ENCODE peak calls at places on chromosome 7, in ten cellular contexts. O is cardiac muscle cell; G is fibroblast of lung; T is adipocyte; F is tibial artery; R is Peyer's patch; M is CD4-positive, alpha-beta T cell; S is Karpas-422; E is body of pancreas; C is heart right ventricle. L is an unnamed sample. For H3K9me3, the result is how much of the 10 kb centered on the place peaks cover.

GRCh38 chr7:2663121-2663886 is 24.7 kb upstream of the AMZ1 start:
- DNase-seq in O (no peak), E (no peak), T (no peak), C (no peak), M (no peak), S (no peak), R (no peak), G (peak), F (no peak), L (no peak)

GRCh38 chr7:133355325-133355708 is 102.4 kb downstream of the EXOC4 start:
- DNase-seq in O (no peak), S (no peak), C (no peak), F (no peak), E (no peak), R (no peak), M (no peak), T (peak), G (peak), L (no peak)

GRCh38 chr7:143892527-143893300 is 9.3 kb downstream of the TCAF1 start:
- DNase-seq in R (no peak), O (peak), G (peak), F (no peak), M (no peak), T (no peak), S (peak), E (no peak), C (no peak), L (no peak)

GRCh38 chr7:46759711-46760480 is 822.0 kb downstream of the TNS3 start:
- DNase-seq in F (no peak), T (peak), M (no peak), C (no peak), S (no peak), E (no peak), R (no peak), G (peak), O (no peak), L (no peak)

GRCh38 chr7:23107781-23108180 is 2.2 kb downstream of the KLHL7 start:
- DNase-seq in F (no peak), O (no peak), S (no peak), M (no peak), R (no peak), C (no peak), T (no peak), E (no peak), G (no peak), L (no peak)

GRCh38 chr7:13880789-13881188 is 108.7 kb downstream of the ETV1 start:
- DNase-seq in T (peak), O (no peak), E (no peak), C (no peak), F (no peak), M (no peak), R (no peak), G (peak), S (no peak), L (no peak)

GRCh38 chr7:116770941-116771340 is 91.4 kb upstream of the CAPZA2 start:
- DNase-seq in S (no peak), F (no peak), T (no peak), G (no peak), M (no peak), C (no peak), O (no peak), E (no peak), R (no peak), L (no peak)

GRCh38 chr7:6612819-6613218 is 2.6 kb upstream of the ZNF853 start:
- DNase-seq in C (no peak), E (no peak), T (no peak), M (no peak), F (no peak), G (no peak), S (no peak), O (no peak), R (no peak), L (no peak)

GRCh38 chr7:24894670-24895221 is 85.2 kb downstream of the OSBPL3 start:
- DNase-seq in G (no peak), S (no peak), O (peak), R (no peak), M (no peak), E (peak), F (no peak), T (no peak), C (no peak), L (no peak)

GRCh38 chr7:70728873-70729552 is 402.9 kb upstream of the GALNT17 start:
- DNase-seq in E (no peak), M (no peak), R (peak), T (peak), O (no peak), C (no peak), S (no peak), F (no peak), G (no peak), L (no peak)

GRCh38 chr7:20329389-20330175 is 1.1 kb upstream of the ITGB8 start:
- DNase-seq in M (no peak), E (peak), S (peak), G (peak), F (peak), T (peak), O (peak), R (peak), C (peak), L (no peak)

GRCh38 chr7:22551768-22552513 is 52.0 kb upstream of the STEAP1B start:
- DNase-seq in C (no peak), R (no peak), S (no peak), T (no peak), E (no peak), F (no peak), M (no peak), O (no peak), G (no peak), L (no peak)

GRCh38 chr7:44912775-44913347 is 27.5 kb upstream of the PURB start:
- DNase-seq in S (no peak), G (no peak), O (no peak), E (peak), F (no peak), R (no peak), T (no peak), C (no peak), M (no peak), L (no peak)

GRCh38 chr7:37201003-37201875 is 247.4 kb downstream of the ELMO1 start:
- DNase-seq in S (peak), G (peak), R (peak), E (peak), T (peak), C (peak), M (peak), O (peak), F (peak), L (no peak)

GRCh38 chr7:75866497-75867389 is 12.1 kb upstream of the RHBDD2 start:
- DNase-seq in F (peak), G (peak), C (peak), R (peak), M (peak), E (peak), O (peak), T (peak), S (peak), L (no peak)

GRCh38 chr7:66847879-66848810 is 72.9 kb upstream of the TMEM248 start:
- DNase-seq in M (no peak), T (peak), R (no peak), C (no peak), O (no peak), E (no peak), F (no peak), G (peak), S (peak), L (no peak)

GRCh38 chr7:128458956-128459355 is 3.3 kb downstream of the HILPDA start:
- DNase-seq in R (no peak), C (no peak), O (no peak), M (no peak), E (no peak), S (no peak), F (no peak), T (no peak), G (peak), L (no peak)

GRCh38 chr7:86437951-86438450 is 205.7 kb upstream of the GRM3 start:
- DNase-seq in M (no peak), T (no peak), C (no peak), R (no peak), F (no peak), O (no peak), G (no peak), S (no peak), E (no peak), L (no peak)

GRCh38 chr7:155378580-155378934 is 79.4 kb upstream of the EN2 start:
- DNase-seq in M (no peak), E (no peak), S (no peak), O (no peak), F (no peak), C (no peak), R (no peak), G (no peak), T (no peak), L (no peak)

GRCh38 chr7:131004371-131004770 is 270.4 kb upstream of the KLF14 start:
- DNase-seq in O (no peak), S (no peak), C (no peak), M (no peak), R (no peak), T (no peak), G (no peak), E (no peak), F (no peak), L (no peak)

GRCh38 chr7:48087349-48087748 is 1.7 kb upstream of the UPP1 start:
- DNase-seq in G (peak), R (no peak), T (peak), E (no peak), O (no peak), M (no peak), C (no peak), S (peak), F (no peak), L (no peak)

GRCh38 chr7:131388126-131388525 is 60.5 kb downstream of the MKLN1 start:
- DNase-seq in T (no peak), M (no peak), S (no peak), G (no peak), C (no peak), F (no peak), R (no peak), E (no peak), O (no peak), L (no peak)

GRCh38 chr7:100878013-100878412 is 3.1 kb downstream of the SRRT start:
- DNase-seq in M (no peak), E (no peak), C (no peak), G (no peak), R (no peak), S (no peak), T (no peak), O (no peak), F (no peak), L (no peak)
- H3K9me3 ChIP-seq in M (under half), E (under half), C (under half), G (under half), R (under half), S (under half), T (under half), O (under half), F (under half), L (under half)

GRCh38 chr7:52140848-52141247 is 824.2 kb upstream of the COBL start:
- DNase-seq in M (no peak), C (no peak), G (no peak), R (no peak), S (no peak), F (no peak), T (no peak), O (no peak), E (no peak), L (no peak)

GRCh38 chr7:52135403-52135802 is 818.8 kb upstream of the COBL start:
- DNase-seq in T (no peak), E (no peak), G (no peak), R (no peak), O (no peak), F (no peak), M (no peak), C (no peak), S (no peak), L (no peak)
- H3K9me3 ChIP-seq in T (under half), E (under half), G (under half), R (under half), O (under half), F (under half), M (under half), C (under half), S (under half), L (under half)

GRCh38 chr7:64308019-64308275 is 5.8 kb upstream of the ZNF736 start:
- DNase-seq in O (no peak), R (no peak), F (no peak), M (no peak), E (peak), G (no peak), T (no peak), C (no peak), S (peak), L (no peak)

GRCh38 chr7:64310426-64310825 is 3.3 kb upstream of the ZNF736 start:
- DNase-seq in C (no peak), M (no peak), R (no peak), G (no peak), S (no peak), F (no peak), T (no peak), E (no peak), O (no peak), L (no peak)

GRCh38 chr7:64312826-64313225 is 935 bp upstream of the ZNF736 start:
- DNase-seq in R (no peak), F (no peak), C (no peak), G (no peak), M (no peak), T (no peak), O (no peak), E (no peak), S (no peak), L (no peak)

DNA sequence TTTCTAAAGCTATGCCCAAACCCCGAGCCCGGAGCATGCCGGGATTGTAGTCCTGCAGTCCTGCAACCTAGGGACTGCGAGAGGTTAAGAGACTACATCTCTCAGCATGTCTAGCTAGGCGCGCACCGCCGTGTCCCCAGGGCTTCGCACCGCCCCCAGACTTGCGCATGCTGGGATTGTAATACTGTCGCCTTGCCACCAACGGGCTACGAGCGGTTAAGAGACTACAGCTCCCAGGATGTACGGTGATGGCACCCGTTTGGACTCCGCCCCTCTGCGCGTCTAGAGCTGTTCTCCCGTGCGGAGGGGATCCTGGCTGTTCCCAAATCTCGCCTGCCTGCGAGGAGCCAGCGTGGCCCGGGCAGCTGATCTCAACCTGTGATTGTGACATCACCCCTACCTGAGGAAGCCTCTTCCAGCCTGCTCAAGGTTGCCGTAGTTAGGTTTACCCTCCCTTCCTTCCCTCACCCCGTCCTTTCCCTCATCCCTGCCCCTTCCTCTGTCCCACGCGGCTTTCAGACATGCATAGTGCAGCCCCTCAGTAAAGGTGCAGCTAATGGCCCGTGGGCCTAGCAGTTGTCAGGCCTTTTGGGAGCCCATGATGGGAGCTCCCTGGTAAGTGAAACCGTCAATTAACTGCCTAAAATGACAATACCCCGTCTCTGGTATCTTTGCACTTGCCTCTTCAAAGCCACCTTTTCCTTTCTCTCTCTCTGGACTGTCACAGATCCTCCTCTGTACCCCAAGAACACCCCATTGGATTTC is 6.3 kb upstream of the ZNF736 start:
- DNase-seq in G (peak), S (peak), E (peak), M (peak), T (peak), O (peak), R (peak), F (peak), C (peak), L (peak)
- H3K9me3 ChIP-seq in G (under half), S (under half), E (under half), M (under half), T (under half), O (under half), R (under half), F (under half), C (under half), L (under half)

GRCh38 chr7:21450876-21451275 is 23.0 kb downstream of the SP4 start:
- DNase-seq in G (peak), M (no peak), E (no peak), R (no peak), S (no peak), T (no peak), C (no peak), F (no peak), O (no peak), L (no peak)
- H3K9me3 ChIP-seq in G (under half), M (under half), E (under half), R (under half), S (under half), T (under half), C (under half), F (under half), O (under half), L (under half)

GRCh38 chr7:56474271-56474670 is 358.1 kb upstream of the NUPR2 start:
- DNase-seq in G (no peak), C (no peak), S (no peak), M (no peak), R (no peak), T (no peak), O (no peak), E (no peak), F (no peak), L (no peak)

GRCh38 chr7:56471811-56472210 is 355.6 kb upstream of the NUPR2 start:
- DNase-seq in S (no peak), M (no peak), F (no peak), C (no peak), R (no peak), G (no peak), E (no peak), O (no peak), T (no peak), L (no peak)
- H3K9me3 ChIP-seq in S (under half), M (half or more), F (half or more), C (under half), R (under half), G (under half), E (under half), O (under half), T (half or more), L (half or more)

L was measured in esophagus squamous epithelium.